ENCODE peak calls at places on chromosomes 5 and 9, in ten cellular contexts. E, Y, Z, J, T, X, S, H, I and G are unnamed samples.
A peak's percentile ranks its signal among the peaks of the same experiment; 100 is the strongest.

GRCh38 chr9:98226516-98226915 is 28.9 kb downstream of the TBC1D2 start:
- DNase-seq in S (no peak), E (no peak), X (no peak), H (no peak), Y (no peak), T (no peak), I (no peak), Z (no peak), J (peak; percentile 31), G (no peak)

GRCh38 chr9:88400021-88400420 is 11.8 kb downstream of the SPIN1 start:
- DNase-seq in E (no peak), J (no peak), Z (no peak), Y (no peak), S (no peak), H (peak; percentile 89), T (no peak), X (peak; percentile 75), I (no peak), G (peak; percentile 46)

GRCh38 chr9:20640331-20641187 is 18.3 kb upstream of the MLLT3 start:
- DNase-seq in J (peak; percentile 89), E (peak; percentile 35), S (peak; percentile 72), H (peak; percentile 49), Y (peak; percentile 10), X (no peak), T (peak; percentile 85), Z (no peak), I (peak; percentile 92), G (peak; percentile 80)

GRCh38 chr9:2810424-2811075 is 33.3 kb downstream of the PUM3 start:
- DNase-seq in S (no peak), X (no peak), H (peak; percentile 13), T (no peak), E (no peak), J (no peak), Y (no peak), I (no peak), Z (peak; percentile 27), G (no peak)

GRCh38 chr5:163379298-163380155 is 57.9 kb upstream of the CCNG1 start:
- DNase-seq in H (peak; percentile 92), T (no peak), S (peak; percentile 57), Y (no peak), J (peak; percentile 96), E (no peak), X (peak; percentile 41), I (no peak), Z (no peak), G (peak; percentile 75)

GRCh38 chr5:58905944-58906343 is 323.1 kb downstream of the RAB3C start:
- DNase-seq in S (no peak), H (no peak), Z (no peak), I (no peak), X (no peak), J (no peak), E (no peak), T (no peak), Y (no peak), G (no peak)

GRCh38 chr9:14258840-14259239 is 55.1 kb downstream of the NFIB start:
- DNase-seq in Z (no peak), E (no peak), I (no peak), X (no peak), T (no peak), J (peak; percentile 59), S (no peak), Y (no peak), H (peak; percentile 68), G (peak; percentile 56)

GRCh38 chr5:7146886-7147285 is 249.1 kb upstream of the ADCY2 start:
- DNase-seq in J (no peak), H (no peak), Y (no peak), E (no peak), I (no peak), Z (peak; percentile 65), S (no peak), X (no peak), T (no peak), G (no peak)

GRCh38 chr5:53783624-53784228 is 223.3 kb downstream of the NDUFS4 start:
- DNase-seq in Y (no peak), J (no peak), I (no peak), H (no peak), X (no peak), S (no peak), E (no peak), T (no peak), Z (peak; percentile 11), G (no peak)

GRCh38 chr9:110875275-110875674 is 163.0 kb downstream of the LPAR1 start:
- DNase-seq in H (no peak), T (no peak), Z (peak; percentile 87), E (no peak), J (no peak), X (no peak), I (peak; percentile 11), Y (no peak), S (peak; percentile 92), G (no peak)